ENCODE peak calls at places on chromosomes 11 and 22, in six cellular contexts. K is spleen, S is WTC11, D is H54, L is suprapubic skin, Q is LoVo. Y is an unnamed sample.

GRCh38 chr11:57458410-57459111 is 1.8 kb upstream of the RTN4RL2 start:
- DNase-seq in D (no peak), S (peak), Q (peak), K (peak), L (no peak), Y (peak)

GRCh38 chr11:70854891-70855556 is 397.4 kb downstream of the SHANK2 start:
- DNase-seq in L (no peak), D (no peak), S (no peak), K (no peak), Q (no peak), Y (no peak)

GRCh38 chr22:45212992-45213751 is 27.5 kb downstream of the KIAA0930 start:
- DNase-seq in K (peak), Q (no peak), S (no peak), L (no peak), D (peak), Y (no peak)

GRCh38 chr11:85806876-85807275 is 4.1 kb downstream of the SYTL2 start:
- DNase-seq in S (no peak), D (no peak), K (no peak), L (no peak), Q (no peak), Y (no peak)

GRCh38 chr22:49197500-49197899 is 630.2 kb downstream of the BRD1 start:
- DNase-seq in K (peak), D (no peak), L (peak), S (peak), Q (no peak), Y (no peak)

GRCh38 chr22:47409501-47410275 is 647.2 kb downstream of the TBC1D22A start:
- DNase-seq in Q (no peak), L (peak), K (no peak), D (no peak), S (no peak), Y (no peak)

GRCh38 chr22:47249370-47249928 is 487.0 kb downstream of the TBC1D22A start:
- DNase-seq in Q (no peak), L (no peak), K (no peak), S (no peak), D (no peak), Y (no peak)

GRCh38 chr22:17411213-17411612 is 42.0 kb downstream of the CECR2 start:
- DNase-seq in K (no peak), L (no peak), S (no peak), D (no peak), Q (no peak), Y (no peak)

GRCh38 chr11:16912607-16913006 is 101.6 kb downstream of the PLEKHA7 start:
- DNase-seq in Q (no peak), K (no peak), D (no peak), S (no peak), L (no peak), Y (no peak)

GRCh38 chr11:28107331-28107725 is 628 bp downstream of the KIF18A start:
- DNase-seq in K (no peak), D (no peak), S (no peak), Q (peak), L (no peak), Y (peak)

Y was measured in HTR-8/SVneo.